ENCODE peak calls at places on chromosomes 2 and 18, in four cellular contexts. One of them, this sample, is unnamed.

GRCh38 chr2:133847591-133847990 is 279.3 kb upstream of the NCKAP5 start:
- DNase-seq in lower lobe of right lung: no peak
- DNase-seq in GDM1: no peak
- DNase-seq in pons: no peak
- DNase-seq in this sample: no peak

GRCh38 chr2:129050116-129050515 is 731.4 kb upstream of the HS6ST1 start:
- DNase-seq in lower lobe of right lung: no peak
- DNase-seq in GDM1: no peak
- DNase-seq in pons: no peak
- DNase-seq in this sample: no peak

GRCh38 chr18:45050712-45051639 is 370.3 kb downstream of the SETBP1 start:
- DNase-seq in GDM1: no peak
- DNase-seq in pons: no peak
- DNase-seq in lower lobe of right lung: no peak
- DNase-seq in this sample: no peak

GRCh38 chr2:153221506-153221905 is 257.1 kb downstream of the RPRM start:
- DNase-seq in lower lobe of right lung: no peak
- DNase-seq in pons: no peak
- DNase-seq in GDM1: no peak
- DNase-seq in this sample: no peak

GRCh38 chr18:23779696-23780303 is 90.5 kb downstream of the LAMA3 start:
- DNase-seq in lower lobe of right lung: no peak
- DNase-seq in pons: no peak
- DNase-seq in GDM1: no peak
- DNase-seq in this sample: no peak

GRCh38 chr2:231110551-231110950 is 14.3 kb downstream of the HTR2B start:
- DNase-seq in lower lobe of right lung: no peak
- DNase-seq in GDM1: no peak
- DNase-seq in pons: no peak
- DNase-seq in this sample: no peak

GRCh38 chr18:23824704-23825103 is 135.5 kb downstream of the LAMA3 start:
- DNase-seq in pons: no peak
- DNase-seq in lower lobe of right lung: no peak
- DNase-seq in GDM1: no peak
- DNase-seq in this sample: no peak

GRCh38 chr2:164479460-164479859 is 141.8 kb downstream of the GRB14 start:
- DNase-seq in pons: peak
- DNase-seq in GDM1: no peak
- DNase-seq in lower lobe of right lung: no peak
- DNase-seq in this sample: peak

GRCh38 chr2:211113294-211114175 is 557.1 kb downstream of the CPS1 start:
- DNase-seq in lower lobe of right lung: no peak
- DNase-seq in GDM1: no peak
- DNase-seq in pons: peak
- DNase-seq in this sample: no peak

GRCh38 chr18:3454365-3455089 is 4.6 kb downstream of the TGIF1 start:
- DNase-seq in GDM1: peak
- DNase-seq in pons: peak
- DNase-seq in lower lobe of right lung: no peak
- DNase-seq in this sample: peak

GRCh38 chr18:37889963-37890362 is 324.4 kb upstream of the CELF4 start:
- DNase-seq in GDM1: no peak
- DNase-seq in lower lobe of right lung: no peak
- DNase-seq in pons: no peak
- DNase-seq in this sample: no peak

GRCh38 chr2:8630676-8631464 is 51.0 kb upstream of the ID2 start:
- DNase-seq in lower lobe of right lung: peak
- DNase-seq in GDM1: no peak
- DNase-seq in pons: no peak
- DNase-seq in this sample: no peak

GRCh38 chr2:26521054-26521912 is 43.4 kb upstream of the OTOF start:
- DNase-seq in lower lobe of right lung: no peak
- DNase-seq in pons: no peak
- DNase-seq in GDM1: no peak
- DNase-seq in this sample: no peak

GRCh38 chr18:9039441-9039950 is 63.0 kb upstream of the NDUFV2 start:
- DNase-seq in pons: no peak
- DNase-seq in lower lobe of right lung: no peak
- DNase-seq in GDM1: no peak
- DNase-seq in this sample: no peak

GRCh38 chr2:212832211-212833195 is 293.9 kb upstream of the ERBB4 start:
- DNase-seq in lower lobe of right lung: peak
- DNase-seq in pons: no peak
- DNase-seq in GDM1: no peak
- DNase-seq in this sample: no peak

GRCh38 chr18:43671431-43671830 is 394.1 kb upstream of the SYT4 start:
- DNase-seq in lower lobe of right lung: no peak
- DNase-seq in GDM1: no peak
- DNase-seq in pons: no peak
- DNase-seq in this sample: no peak

GRCh38 chr2:18378020-18378653 is 182.3 kb downstream of the RDH14 start:
- DNase-seq in pons: peak
- DNase-seq in GDM1: no peak
- DNase-seq in lower lobe of right lung: no peak
- DNase-seq in this sample: peak

GRCh38 chr18:50338122-50338521 is 36.7 kb upstream of the SKA1 start:
- DNase-seq in lower lobe of right lung: no peak
- DNase-seq in GDM1: no peak
- DNase-seq in pons: no peak
- DNase-seq in this sample: no peak

GRCh38 chr2:186575302-186575701 is 14.6 kb upstream of the ITGAV start:
- DNase-seq in GDM1: peak
- DNase-seq in pons: peak
- DNase-seq in lower lobe of right lung: no peak
- DNase-seq in this sample: peak

GRCh38 chr2:34627003-34627402 is 1027.9 kb upstream of the FAM98A start:
- DNase-seq in pons: no peak
- DNase-seq in GDM1: no peak
- DNase-seq in lower lobe of right lung: no peak
- DNase-seq in this sample: no peak

GRCh38 chr2:132620115-132620514 is 49.9 kb downstream of the LYPD1 start:
- DNase-seq in lower lobe of right lung: no peak
- DNase-seq in GDM1: no peak
- DNase-seq in pons: no peak
- DNase-seq in this sample: no peak

GRCh38 chr2:230097841-230098240 is 29.1 kb upstream of the SLC16A14 start:
- DNase-seq in pons: no peak
- DNase-seq in GDM1: no peak
- DNase-seq in lower lobe of right lung: no peak
- DNase-seq in this sample: no peak

GRCh38 chr2:196927318-196928225 is 1.1 kb upstream of the PGAP1 start:
- DNase-seq in pons: peak
- DNase-seq in lower lobe of right lung: no peak
- DNase-seq in GDM1: peak
- DNase-seq in this sample: peak

GRCh38 chr18:55477537-55478300 is 110.3 kb downstream of the TCF4 start:
- DNase-seq in pons: peak
- DNase-seq in GDM1: no peak
- DNase-seq in lower lobe of right lung: no peak
- DNase-seq in this sample: peak

GRCh38 chr2:38723173-38723572 is 28.0 kb downstream of the SRSF7 start:
- DNase-seq in pons: no peak
- DNase-seq in lower lobe of right lung: no peak
- DNase-seq in GDM1: no peak
- DNase-seq in this sample: no peak

GRCh38 chr2:24124003-24124585 is 825 bp downstream of the FAM228B start:
- DNase-seq in GDM1: no peak
- DNase-seq in lower lobe of right lung: no peak
- DNase-seq in pons: no peak
- DNase-seq in this sample: no peak

GRCh38 chr2:172634477-172634876 is 78.6 kb downstream of the PDK1 start:
- DNase-seq in GDM1: no peak
- DNase-seq in pons: no peak
- DNase-seq in lower lobe of right lung: no peak
- DNase-seq in this sample: no peak

GRCh38 chr2:43493954-43494353 is 101.9 kb downstream of the THADA start:
- DNase-seq in pons: no peak
- DNase-seq in lower lobe of right lung: no peak
- DNase-seq in GDM1: no peak
- DNase-seq in this sample: no peak

GRCh38 chr2:191105082-191105481 is 45.7 kb downstream of the STAT4 start:
- DNase-seq in lower lobe of right lung: no peak
- DNase-seq in GDM1: no peak
- DNase-seq in pons: no peak
- DNase-seq in this sample: no peak

GRCh38 chr2:97945791-97946190 is 50.0 kb downstream of the TMEM131 start:
- DNase-seq in pons: no peak
- DNase-seq in lower lobe of right lung: no peak
- DNase-seq in GDM1: no peak
- DNase-seq in this sample: no peak

GRCh38 chr2:106789185-106789584 is 96.8 kb downstream of the ST6GAL2 start:
- DNase-seq in lower lobe of right lung: no peak
- DNase-seq in pons: no peak
- DNase-seq in GDM1: no peak
- DNase-seq in this sample: no peak

GRCh38 chr2:72103161-72103560 is 44.5 kb downstream of the CYP26B1 start:
- DNase-seq in lower lobe of right lung: no peak
- DNase-seq in GDM1: no peak
- DNase-seq in pons: no peak
- DNase-seq in this sample: no peak

GRCh38 chr2:128685841-128686497 is 367.3 kb upstream of the HS6ST1 start:
- DNase-seq in pons: no peak
- DNase-seq in lower lobe of right lung: no peak
- DNase-seq in GDM1: no peak
- DNase-seq in this sample: no peak

GRCh38 chr2:77633601-77634000 is 111.4 kb upstream of the LRRTM4 start:
- DNase-seq in pons: no peak
- DNase-seq in lower lobe of right lung: no peak
- DNase-seq in GDM1: no peak
- DNase-seq in this sample: no peak

GRCh38 chr2:202036601-202037037 is 3.0 kb downstream of the FZD7 start:
- DNase-seq in GDM1: no peak
- DNase-seq in pons: no peak
- DNase-seq in lower lobe of right lung: no peak
- DNase-seq in this sample: no peak

GRCh38 chr2:67895171-67895941 is 167.4 kb downstream of the C1D start:
- DNase-seq in pons: no peak
- DNase-seq in lower lobe of right lung: no peak
- DNase-seq in GDM1: no peak
- DNase-seq in this sample: no peak

GRCh38 chr2:127219716-127220090 is 396 bp downstream of the CYP27C1 start:
- DNase-seq in lower lobe of right lung: no peak
- DNase-seq in pons: no peak
- DNase-seq in GDM1: no peak
- DNase-seq in this sample: no peak

GRCh38 chr2:31255911-31256571 is 22.1 kb downstream of the EHD3 start:
- DNase-seq in pons: no peak
- DNase-seq in GDM1: no peak
- DNase-seq in lower lobe of right lung: no peak
- DNase-seq in this sample: no peak

This sample was measured in midbrain.